ENCODE peak calls at places on chromosomes 13 and 19, in eight cellular contexts. One of them, this sample, is unnamed.

GRCh38 chr13:111022886-111023285 is 92.2 kb upstream of the ARHGEF7 start:
- DNase-seq in GM12878: no peak
- DNase-seq in astrocyte: no peak
- DNase-seq in heart left ventricle: no peak
- DNase-seq in esophagus muscularis mucosa: no peak
- DNase-seq in brain microvascular endothelial cell: no peak
- DNase-seq in dorsolateral prefrontal cortex: no peak
- DNase-seq in Peyer's patch: no peak
- DNase-seq in this sample: no peak

GRCh38 chr13:73480784-73481183 is 422.0 kb downstream of the KLF5 start:
- DNase-seq in heart left ventricle: no peak
- DNase-seq in dorsolateral prefrontal cortex: no peak
- DNase-seq in GM12878: no peak
- DNase-seq in Peyer's patch: no peak
- DNase-seq in brain microvascular endothelial cell: no peak
- DNase-seq in esophagus muscularis mucosa: no peak
- DNase-seq in astrocyte: no peak
- DNase-seq in this sample: no peak

GRCh38 chr19:38634757-38635482 is 12.5 kb upstream of the ACTN4 start:
- DNase-seq in brain microvascular endothelial cell: peak; percentile 49
- DNase-seq in dorsolateral prefrontal cortex: peak; percentile 63
- DNase-seq in esophagus muscularis mucosa: no peak
- DNase-seq in heart left ventricle: peak; percentile 75
- DNase-seq in GM12878: peak; percentile 32
- DNase-seq in Peyer's patch: peak; percentile 74
- DNase-seq in astrocyte: no peak
- DNase-seq in this sample: no peak

GRCh38 chr13:23788459-23788858 is 100.7 kb downstream of the MIPEP start:
- DNase-seq in esophagus muscularis mucosa: no peak
- DNase-seq in Peyer's patch: no peak
- DNase-seq in GM12878: no peak
- DNase-seq in heart left ventricle: no peak
- DNase-seq in brain microvascular endothelial cell: no peak
- DNase-seq in dorsolateral prefrontal cortex: no peak
- DNase-seq in astrocyte: no peak
- DNase-seq in this sample: no peak

GRCh38 chr13:37109080-37109678 is 3.7 kb upstream of the CSNK1A1L start:
- DNase-seq in brain microvascular endothelial cell: peak; percentile 68
- DNase-seq in astrocyte: peak; percentile 21
- DNase-seq in Peyer's patch: no peak
- DNase-seq in dorsolateral prefrontal cortex: no peak
- DNase-seq in GM12878: no peak
- DNase-seq in heart left ventricle: no peak
- DNase-seq in esophagus muscularis mucosa: no peak
- DNase-seq in this sample: no peak

GRCh38 chr13:45602183-45602582 is 13.4 kb downstream of the ERICH6B start:
- DNase-seq in GM12878: no peak
- DNase-seq in Peyer's patch: no peak
- DNase-seq in dorsolateral prefrontal cortex: no peak
- DNase-seq in heart left ventricle: no peak
- DNase-seq in astrocyte: peak; percentile 3
- DNase-seq in brain microvascular endothelial cell: peak; percentile 11
- DNase-seq in esophagus muscularis mucosa: no peak
- DNase-seq in this sample: no peak

GRCh38 chr19:44607917-44608316 is 5.4 kb upstream of the IGSF23 start:
- DNase-seq in heart left ventricle: no peak
- DNase-seq in esophagus muscularis mucosa: no peak
- DNase-seq in GM12878: no peak
- DNase-seq in astrocyte: no peak
- DNase-seq in Peyer's patch: no peak
- DNase-seq in brain microvascular endothelial cell: no peak
- DNase-seq in dorsolateral prefrontal cortex: no peak
- DNase-seq in this sample: no peak

GRCh38 chr13:66809496-66809895 is 420.6 kb downstream of the PCDH9 start:
- DNase-seq in heart left ventricle: no peak
- DNase-seq in Peyer's patch: no peak
- DNase-seq in brain microvascular endothelial cell: no peak
- DNase-seq in esophagus muscularis mucosa: no peak
- DNase-seq in dorsolateral prefrontal cortex: no peak
- DNase-seq in astrocyte: peak; percentile 12
- DNase-seq in GM12878: no peak
- DNase-seq in this sample: no peak

GRCh38 chr19:45276284-45276687 is 25.2 kb downstream of the MARK4 start:
- DNase-seq in brain microvascular endothelial cell: no peak
- DNase-seq in GM12878: no peak
- DNase-seq in dorsolateral prefrontal cortex: no peak
- DNase-seq in heart left ventricle: no peak
- DNase-seq in esophagus muscularis mucosa: no peak
- DNase-seq in Peyer's patch: no peak
- DNase-seq in astrocyte: no peak
- DNase-seq in this sample: no peak

GRCh38 chr19:7669641-7670040 is 792 bp downstream of the RETN start:
- DNase-seq in dorsolateral prefrontal cortex: no peak
- DNase-seq in brain microvascular endothelial cell: no peak
- DNase-seq in astrocyte: no peak
- DNase-seq in esophagus muscularis mucosa: no peak
- DNase-seq in Peyer's patch: no peak
- DNase-seq in GM12878: no peak
- DNase-seq in heart left ventricle: no peak
- DNase-seq in this sample: no peak
- H3K4me3 ChIP-seq in dorsolateral prefrontal cortex: peak overlapping the region; percentile 20
- H3K4me3 ChIP-seq in brain microvascular endothelial cell: no peak overlapping the region
- H3K4me3 ChIP-seq in astrocyte: no peak overlapping the region
- H3K4me3 ChIP-seq in esophagus muscularis mucosa: no peak overlapping the region
- H3K4me3 ChIP-seq in Peyer's patch: no peak overlapping the region
- H3K4me3 ChIP-seq in GM12878: no peak overlapping the region
- H3K4me3 ChIP-seq in heart left ventricle: no peak overlapping the region
- H3K4me3 ChIP-seq in this sample: no peak overlapping the region

DNA sequence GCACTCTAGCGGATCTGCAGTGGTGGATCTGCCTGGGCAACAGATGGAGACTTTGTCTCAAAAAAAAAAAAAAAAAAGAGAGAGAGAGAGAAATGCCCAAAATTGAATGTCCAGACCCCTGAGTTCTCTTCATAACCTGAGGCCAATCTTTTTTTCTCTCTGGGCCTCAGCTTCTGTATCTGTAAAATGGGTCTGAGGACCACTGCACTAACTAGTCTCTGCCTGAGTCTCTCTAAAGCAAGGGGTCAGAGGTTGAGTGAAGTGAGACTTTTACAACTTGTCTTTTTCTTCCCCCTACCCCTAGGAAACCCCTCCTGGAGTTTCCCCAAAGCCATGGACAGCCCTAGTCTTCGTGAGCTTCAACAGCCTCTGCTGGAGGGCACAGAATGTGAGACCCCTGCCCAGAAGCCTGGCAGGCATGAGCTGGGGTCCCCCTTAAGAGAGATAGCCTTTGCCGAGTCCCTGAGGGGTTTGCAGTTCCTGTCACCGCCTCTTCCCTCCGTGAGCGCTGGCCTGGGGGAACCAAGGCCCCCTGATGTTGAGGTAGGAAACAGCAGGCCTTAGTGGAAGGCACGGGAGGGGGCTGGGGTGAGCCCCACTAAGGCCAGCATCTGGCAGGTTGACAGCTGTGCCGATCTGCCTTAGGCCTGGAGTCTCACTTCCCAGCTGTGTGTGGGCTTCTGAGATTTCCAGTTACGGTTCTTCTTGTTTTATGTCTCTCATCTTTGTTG is 1.8 kb downstream of the TMEM91 start:
- DNase-seq in dorsolateral prefrontal cortex: no peak
- DNase-seq in brain microvascular endothelial cell: no peak
- DNase-seq in astrocyte: no peak
- DNase-seq in esophagus muscularis mucosa: no peak
- DNase-seq in Peyer's patch: no peak
- DNase-seq in GM12878: no peak
- DNase-seq in heart left ventricle: no peak
- DNase-seq in this sample: no peak
- TF ChIP-seq CTCF in dorsolateral prefrontal cortex: no peak
- TF ChIP-seq CTCF in brain microvascular endothelial cell: peak; percentile 54
- TF ChIP-seq CTCF in astrocyte: no peak
- TF ChIP-seq CTCF in esophagus muscularis mucosa: peak; percentile 8
- TF ChIP-seq CTCF in Peyer's patch: no peak
- TF ChIP-seq CTCF in GM12878: peak; percentile 62
- TF ChIP-seq CTCF in heart left ventricle: peak; percentile 15
- TF ChIP-seq CTCF in this sample: peak; percentile 77

GRCh38 chr19:41401483-41401882 is 3.9 kb downstream of the BCKDHA start:
- DNase-seq in heart left ventricle: no peak
- DNase-seq in astrocyte: no peak
- DNase-seq in dorsolateral prefrontal cortex: no peak
- DNase-seq in GM12878: no peak
- DNase-seq in Peyer's patch: no peak
- DNase-seq in esophagus muscularis mucosa: no peak
- DNase-seq in brain microvascular endothelial cell: no peak
- DNase-seq in this sample: no peak
- H3K4me3 ChIP-seq in heart left ventricle: no peak overlapping the region
- H3K4me3 ChIP-seq in astrocyte: no peak overlapping the region
- H3K4me3 ChIP-seq in dorsolateral prefrontal cortex: no peak overlapping the region
- H3K4me3 ChIP-seq in GM12878: no peak overlapping the region
- H3K4me3 ChIP-seq in Peyer's patch: no peak overlapping the region
- H3K4me3 ChIP-seq in esophagus muscularis mucosa: no peak overlapping the region
- H3K4me3 ChIP-seq in brain microvascular endothelial cell: no peak overlapping the region
- H3K4me3 ChIP-seq in this sample: no peak overlapping the region

DNA sequence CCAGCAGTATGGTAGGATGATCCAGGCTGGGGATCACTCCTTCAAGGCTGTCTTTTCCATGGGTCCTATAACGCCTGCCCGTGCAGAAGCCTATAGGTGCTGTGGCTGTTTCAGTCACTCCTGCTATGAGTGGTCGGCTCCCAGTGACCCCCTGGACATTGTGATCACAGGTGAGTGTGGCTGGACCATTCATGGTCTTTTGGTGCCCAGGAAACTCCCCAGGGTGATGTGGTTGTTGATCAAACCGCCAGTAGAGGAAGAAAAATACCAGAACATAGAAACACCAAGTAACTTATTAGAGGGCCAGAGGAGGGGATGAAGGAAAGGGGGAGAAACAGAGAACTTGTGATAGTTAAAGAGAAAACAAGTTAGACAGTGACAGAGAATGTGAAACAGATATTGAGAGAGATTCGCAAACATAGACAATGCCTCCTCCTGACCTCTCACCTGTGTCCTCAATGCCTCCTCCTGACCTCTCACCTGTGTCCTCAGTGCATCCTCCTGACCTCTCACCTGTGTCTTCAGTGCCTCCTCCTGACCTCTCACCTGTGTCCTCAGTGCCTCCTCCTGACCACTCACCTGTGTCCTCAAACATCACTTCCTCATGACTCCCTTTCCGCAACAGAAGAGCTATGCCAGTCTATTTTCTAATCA is 19.4 kb downstream of the LAIR2 start:
- DNase-seq in astrocyte: no peak
- DNase-seq in esophagus muscularis mucosa: no peak
- DNase-seq in heart left ventricle: no peak
- DNase-seq in GM12878: no peak
- DNase-seq in brain microvascular endothelial cell: no peak
- DNase-seq in dorsolateral prefrontal cortex: no peak
- DNase-seq in Peyer's patch: no peak
- DNase-seq in this sample: no peak
- TF ChIP-seq CTCF in astrocyte: no peak
- TF ChIP-seq CTCF in esophagus muscularis mucosa: no peak
- TF ChIP-seq CTCF in heart left ventricle: no peak
- TF ChIP-seq CTCF in GM12878: no peak
- TF ChIP-seq CTCF in brain microvascular endothelial cell: no peak
- TF ChIP-seq CTCF in dorsolateral prefrontal cortex: no peak
- TF ChIP-seq CTCF in Peyer's patch: no peak
- TF ChIP-seq CTCF in this sample: no peak

GRCh38 chr19:19192910-19193423 is 909 bp downstream of the RFXANK start:
- DNase-seq in Peyer's patch: no peak
- DNase-seq in astrocyte: no peak
- DNase-seq in brain microvascular endothelial cell: no peak
- DNase-seq in GM12878: no peak
- DNase-seq in esophagus muscularis mucosa: no peak
- DNase-seq in dorsolateral prefrontal cortex: no peak
- DNase-seq in heart left ventricle: no peak
- DNase-seq in this sample: no peak

GRCh38 chr19:19191920-19192882 is at the start of the genes BORCS8 and RFXANK:
- DNase-seq in dorsolateral prefrontal cortex: peak; percentile 98
- DNase-seq in astrocyte: peak; percentile 95
- DNase-seq in heart left ventricle: peak; percentile 99
- DNase-seq in brain microvascular endothelial cell: peak; percentile 99
- DNase-seq in esophagus muscularis mucosa: peak; percentile 99
- DNase-seq in GM12878: peak; percentile 97
- DNase-seq in Peyer's patch: peak; percentile 99
- DNase-seq in this sample: peak; percentile 97

GRCh38 chr19:19193926-19194325 is 1.9 kb downstream of the RFXANK start:
- DNase-seq in heart left ventricle: no peak
- DNase-seq in dorsolateral prefrontal cortex: no peak
- DNase-seq in astrocyte: no peak
- DNase-seq in esophagus muscularis mucosa: no peak
- DNase-seq in brain microvascular endothelial cell: no peak
- DNase-seq in Peyer's patch: no peak
- DNase-seq in GM12878: no peak
- DNase-seq in this sample: no peak
- H3K4me3 ChIP-seq in heart left ventricle: peak overlapping the region; percentile 92
- H3K4me3 ChIP-seq in dorsolateral prefrontal cortex: peak overlapping the region; percentile 99
- H3K4me3 ChIP-seq in astrocyte: peak overlapping the region; percentile 80
- H3K4me3 ChIP-seq in esophagus muscularis mucosa: peak overlapping the region; percentile 80
- H3K4me3 ChIP-seq in brain microvascular endothelial cell: peak overlapping the region; percentile 72
- H3K4me3 ChIP-seq in Peyer's patch: no peak overlapping the region
- H3K4me3 ChIP-seq in GM12878: peak overlapping the region; percentile 78
- H3K4me3 ChIP-seq in this sample: peak overlapping the region; percentile 95

GRCh38 chr19:42219812-42220750 is at the start of gene ZNF526:
- DNase-seq in GM12878: peak; percentile 95
- DNase-seq in dorsolateral prefrontal cortex: peak; percentile 98
- DNase-seq in astrocyte: peak; percentile 89
- DNase-seq in Peyer's patch: peak; percentile 97
- DNase-seq in heart left ventricle: peak; percentile 96
- DNase-seq in brain microvascular endothelial cell: peak; percentile 96
- DNase-seq in esophagus muscularis mucosa: peak; percentile 99
- DNase-seq in this sample: peak; percentile 95
- TF ChIP-seq CTCF in GM12878: no peak
- TF ChIP-seq CTCF in dorsolateral prefrontal cortex: no peak
- TF ChIP-seq CTCF in astrocyte: no peak
- TF ChIP-seq CTCF in Peyer's patch: no peak
- TF ChIP-seq CTCF in heart left ventricle: peak; percentile 5
- TF ChIP-seq CTCF in brain microvascular endothelial cell: no peak
- TF ChIP-seq CTCF in esophagus muscularis mucosa: no peak
- TF ChIP-seq CTCF in this sample: no peak

GRCh38 chr19:46915386-46915785 is 54.6 kb downstream of the ARHGAP35 start:
- DNase-seq in brain microvascular endothelial cell: no peak
- DNase-seq in esophagus muscularis mucosa: no peak
- DNase-seq in dorsolateral prefrontal cortex: no peak
- DNase-seq in GM12878: no peak
- DNase-seq in Peyer's patch: no peak
- DNase-seq in heart left ventricle: no peak
- DNase-seq in astrocyte: no peak
- DNase-seq in this sample: no peak
- H3K4me3 ChIP-seq in brain microvascular endothelial cell: no peak overlapping the region
- H3K4me3 ChIP-seq in esophagus muscularis mucosa: no peak overlapping the region
- H3K4me3 ChIP-seq in dorsolateral prefrontal cortex: no peak overlapping the region
- H3K4me3 ChIP-seq in GM12878: no peak overlapping the region
- H3K4me3 ChIP-seq in Peyer's patch: no peak overlapping the region
- H3K4me3 ChIP-seq in heart left ventricle: no peak overlapping the region
- H3K4me3 ChIP-seq in astrocyte: no peak overlapping the region
- H3K4me3 ChIP-seq in this sample: no peak overlapping the region

This sample was measured in GM12864.